ENCODE peak calls at places on chromosomes 12 and 14, in ten cellular contexts. E is Calu3, H is T-cell, J is iPS-NIHi11, N is NAMALWA, V is body of pancreas, I is GM23338, K is NCI-H2081, C is aorta, T is GM10248. L is an unnamed sample.

GRCh38 chr12:107366322-107366721 is 273.0 kb upstream of the CRY1 start:
- DNase-seq in E (no peak), H (no peak), J (no peak), N (no peak), V (no peak), I (no peak), K (no peak), C (no peak), T (no peak), L (no peak)

GRCh38 chr14:77988966-77989365 is 181.2 kb upstream of the NRXN3 start:
- DNase-seq in E (no peak), H (no peak), J (no peak), N (no peak), V (no peak), I (no peak), K (no peak), C (peak), T (no peak), L (no peak)

GRCh38 chr14:68667313-68667791 is 125.5 kb downstream of the ZFP36L1 start:
- DNase-seq in E (no peak), H (no peak), J (no peak), N (no peak), V (no peak), I (no peak), K (no peak), C (no peak), T (no peak), L (no peak)

GRCh38 chr14:33661071-33661470 is 289.8 kb downstream of the EGLN3 start:
- DNase-seq in E (no peak), H (no peak), J (no peak), N (no peak), V (no peak), I (no peak), K (no peak), C (no peak), T (no peak), L (no peak)

GRCh38 chr14:71243697-71244096 is 336.4 kb downstream of the PCNX1 start:
- DNase-seq in E (no peak), H (no peak), J (no peak), N (no peak), V (no peak), I (no peak), K (no peak), C (no peak), T (no peak), L (no peak)

GRCh38 chr12:50536831-50537537 is 32.2 kb downstream of the DIP2B start:
- DNase-seq in E (no peak), H (no peak), J (no peak), N (no peak), V (no peak), I (no peak), K (no peak), C (no peak), T (no peak), L (no peak)

GRCh38 chr12:69161835-69162234 is 77.5 kb upstream of the CPSF6 start:
- DNase-seq in E (no peak), H (no peak), J (no peak), N (no peak), V (no peak), I (no peak), K (no peak), C (no peak), T (peak), L (peak)

GRCh38 chr12:110330544-110330943 is 49.5 kb downstream of the ATP2A2 start:
- DNase-seq in E (no peak), H (no peak), J (no peak), N (no peak), V (no peak), I (peak), K (no peak), C (no peak), T (no peak), L (no peak)

GRCh38 chr14:50773632-50774541 is 57.1 kb downstream of the NIN start:
- DNase-seq in E (peak), H (no peak), J (peak), N (peak), V (peak), I (peak), K (peak), C (no peak), T (no peak), L (peak)

GRCh38 chr12:537772-538171 is 78.0 kb downstream of the B4GALNT3 start:
- DNase-seq in E (peak), H (no peak), J (peak), N (no peak), V (peak), I (no peak), K (peak), C (no peak), T (no peak), L (no peak)

GRCh38 chr12:51661836-51662235 is 70.8 kb downstream of the SCN8A start:
- DNase-seq in E (no peak), H (no peak), J (no peak), N (no peak), V (no peak), I (peak), K (no peak), C (no peak), T (no peak), L (no peak)

GRCh38 chr14:28751467-28752058 is 15.0 kb upstream of the FOXG1 start:
- DNase-seq in E (peak), H (no peak), J (peak), N (peak), V (peak), I (peak), K (peak), C (no peak), T (no peak), L (peak)

GRCh38 chr12:59093090-59093489 is 172.8 kb upstream of the LRIG3 start:
- DNase-seq in E (no peak), H (no peak), J (no peak), N (no peak), V (no peak), I (no peak), K (no peak), C (no peak), T (no peak), L (no peak)

GRCh38 chr14:54556535-54556934 is 10.4 kb upstream of the SAMD4A start:
- DNase-seq in E (no peak), H (no peak), J (no peak), N (no peak), V (no peak), I (peak), K (no peak), C (no peak), T (no peak), L (no peak)

GRCh38 chr14:27278341-27278740 is 680.5 kb upstream of the NOVA1 start:
- DNase-seq in E (no peak), H (no peak), J (no peak), N (no peak), V (no peak), I (no peak), K (no peak), C (no peak), T (no peak), L (no peak)

GRCh38 chr14:37024166-37024565 is 148.2 kb downstream of the SLC25A21 start:
- DNase-seq in E (no peak), H (no peak), J (no peak), N (no peak), V (no peak), I (peak), K (no peak), C (no peak), T (no peak), L (no peak)

GRCh38 chr14:98847520-98848468 is 424.2 kb downstream of the BCL11B start:
- DNase-seq in E (no peak), H (no peak), J (no peak), N (no peak), V (no peak), I (no peak), K (no peak), C (no peak), T (no peak), L (no peak)

GRCh38 chr14:72651081-72651480 is 242.8 kb downstream of the DPF3 start:
- DNase-seq in E (peak), H (no peak), J (no peak), N (no peak), V (no peak), I (no peak), K (no peak), C (no peak), T (no peak), L (no peak)

GRCh38 chr12:84507914-84508313 is 404.7 kb downstream of the SLC6A15 start:
- DNase-seq in E (no peak), H (no peak), J (no peak), N (no peak), V (no peak), I (no peak), K (no peak), C (no peak), T (no peak), L (no peak)

GRCh38 chr14:99391671-99392070 is 89.0 kb downstream of the SETD3 start:
- DNase-seq in E (no peak), H (no peak), J (no peak), N (no peak), V (no peak), I (no peak), K (no peak), C (no peak), T (no peak), L (no peak)

GRCh38 chr12:47844264-47845020 is 24.7 kb upstream of the HDAC7 start:
- DNase-seq in E (no peak), H (no peak), J (no peak), N (no peak), V (no peak), I (no peak), K (no peak), C (no peak), T (no peak), L (no peak)